ENCODE peak calls at places on chromosomes 6 and 20, in ten cellular contexts. I is activated T-cell treated with anti-CD3 and anti-CD28 coated beads, Interleukin-2, amount 50 U/mL, for 48 hours; X is germinal center; C is upper lobe of right lung; U is AG08395; B is MG63; Y is effector memory CD8-positive, alpha-beta T cell; W is NCI-H524; P is T-helper 1 cell; Z is HT1080. D is an unnamed sample.

GRCh38 chr20:58019027-58019849 is 209.2 kb downstream of the ANKRD60 start:
- DNase-seq in I (no peak), X (no peak), C (no peak), U (peak; percentile 91), B (no peak), Y (no peak), W (no peak), P (no peak), Z (peak; percentile 80), D (no peak)

GRCh38 chr6:4896401-4896800 is 107.4 kb downstream of the RPP40 start:
- DNase-seq in I (no peak), X (no peak), C (no peak), U (no peak), B (no peak), Y (no peak), W (no peak), P (no peak), Z (no peak), D (no peak)

GRCh38 chr6:3176562-3177355 is 19.4 kb upstream of the TUBB2A start:
- DNase-seq in I (peak; percentile 60), X (no peak), C (no peak), U (peak; percentile 90), B (peak; percentile 69), Y (no peak), W (no peak), P (no peak), Z (peak; percentile 93), D (no peak)

GRCh38 chr20:50399917-50400704 is 110.1 kb upstream of the PTPN1 start:
- DNase-seq in I (no peak), X (no peak), C (no peak), U (no peak), B (no peak), Y (no peak), W (no peak), P (no peak), Z (no peak), D (no peak)

GRCh38 chr20:24587384-24588046 is 118.1 kb downstream of the SYNDIG1 start:
- DNase-seq in I (no peak), X (no peak), C (no peak), U (no peak), B (no peak), Y (no peak), W (peak; percentile 91), P (no peak), Z (no peak), D (no peak)

GRCh38 chr6:135251964-135252429 is 70.9 kb downstream of the MYB start:
- DNase-seq in I (no peak), X (no peak), C (no peak), U (peak; percentile 27), B (no peak), Y (no peak), W (no peak), P (no peak), Z (peak; percentile 27), D (no peak)

GRCh38 chr6:133396225-133396624 is 155.1 kb downstream of the EYA4 start:
- DNase-seq in I (no peak), X (no peak), C (no peak), U (no peak), B (peak; percentile 57), Y (no peak), W (peak; percentile 84), P (no peak), Z (peak; percentile 56), D (no peak)

GRCh38 chr6:33622456-33623431 is 1.6 kb downstream of the ITPR3 start:
- DNase-seq in I (peak; percentile 32), X (no peak), C (peak; percentile 82), U (peak; percentile 59), B (peak; percentile 36), Y (no peak), W (no peak), P (no peak), Z (peak; percentile 36), D (peak; percentile 69)

GRCh38 chr6:373773-374724 is 17.5 kb upstream of the IRF4 start:
- DNase-seq in I (no peak), X (no peak), C (no peak), U (peak; percentile 21), B (no peak), Y (no peak), W (no peak), P (no peak), Z (no peak), D (no peak)

GRCh38 chr6:11650297-11650696 is 112.7 kb downstream of the TMEM170B start:
- DNase-seq in I (no peak), X (no peak), C (no peak), U (peak; percentile 39), B (peak; percentile 91), Y (no peak), W (no peak), P (no peak), Z (peak; percentile 89), D (no peak)

GRCh38 chr20:57941121-57941522 is 231.3 kb upstream of the PMEPA1 start:
- DNase-seq in I (no peak), X (no peak), C (no peak), U (no peak), B (no peak), Y (no peak), W (no peak), P (no peak), Z (no peak), D (no peak)

GRCh38 chr20:52190437-52191131 is 995 bp downstream of the ZFP64 start:
- DNase-seq in I (peak; percentile 67), X (peak; percentile 54), C (no peak), U (peak; percentile 58), B (peak; percentile 60), Y (peak; percentile 10), W (peak; percentile 42), P (no peak), Z (peak; percentile 45), D (peak; percentile 78)

GRCh38 chr6:42889815-42890214 is 10.4 kb downstream of the RPL7L1 start:
- DNase-seq in I (peak; percentile 26), X (no peak), C (no peak), U (no peak), B (no peak), Y (no peak), W (no peak), P (no peak), Z (no peak), D (no peak)

GRCh38 chr6:499617-500016 is 108.1 kb downstream of the IRF4 start:
- DNase-seq in I (no peak), X (peak; percentile 18), C (no peak), U (no peak), B (no peak), Y (no peak), W (no peak), P (no peak), Z (no peak), D (peak; percentile 55)

GRCh38 chr6:4271761-4272505 is 136.6 kb upstream of the ECI2 start:
- DNase-seq in I (no peak), X (no peak), C (no peak), U (no peak), B (no peak), Y (no peak), W (no peak), P (no peak), Z (no peak), D (no peak)

GRCh38 chr6:151317995-151318365 is 73.4 kb downstream of the ZBTB2 start:
- DNase-seq in I (no peak), X (no peak), C (no peak), U (no peak), B (no peak), Y (no peak), W (no peak), P (no peak), Z (no peak), D (no peak)

GRCh38 chr20:22974354-22974753 is 60.8 kb upstream of the SSTR4 start:
- DNase-seq in I (no peak), X (peak; percentile 13), C (no peak), U (no peak), B (no peak), Y (no peak), W (no peak), P (no peak), Z (peak; percentile 30), D (peak; percentile 19)

GRCh38 chr6:5025911-5026819 is 22.3 kb upstream of the RPP40 start:
- DNase-seq in I (peak; percentile 30), X (no peak), C (peak; percentile 72), U (peak; percentile 72), B (no peak), Y (no peak), W (peak; percentile 72), P (no peak), Z (no peak), D (no peak)

GRCh38 chr20:54643761-54644160 is 168.4 kb downstream of the DOK5 start:
- DNase-seq in I (no peak), X (no peak), C (no peak), U (peak; percentile 43), B (peak; percentile 94), Y (no peak), W (no peak), P (no peak), Z (peak; percentile 23), D (no peak)

GRCh38 chr6:2971420-2972218 is at the start of gene SERPINB6:
- DNase-seq in I (peak; percentile 73), X (peak; percentile 40), C (peak; percentile 91), U (peak; percentile 65), B (peak; percentile 73), Y (peak; percentile 23), W (peak; percentile 62), P (no peak), Z (peak; percentile 44), D (peak; percentile 54)

GRCh38 chr6:24910850-24911712 is 24.7 kb downstream of the RIPOR2 start:
- DNase-seq in I (peak; percentile 73), X (peak; percentile 68), C (peak; percentile 84), U (peak; percentile 51), B (peak; percentile 55), Y (peak; percentile 29), W (peak; percentile 75), P (peak; percentile 31), Z (no peak), D (peak; percentile 56)

D was measured in GM20000.